ENCODE peak calls at places on chromosomes 2 and 18, in five cellular contexts. G is suprapubic skin, L is HepG2, F is transverse colon, R is prostate gland. V is an unnamed sample.

GRCh38 chr2:72178551-72178950 is 30.9 kb upstream of the CYP26B1 start:
- DNase-seq in F (no peak), G (no peak), R (no peak), L (no peak), V (no peak)

GRCh38 chr18:50836521-50836957 is 16.7 kb upstream of the MRO start:
- DNase-seq in L (no peak), R (no peak), F (no peak), G (no peak), V (no peak)

GRCh38 chr2:98006378-98006777 is 10.6 kb upstream of the TMEM131 start:
- DNase-seq in F (no peak), L (no peak), G (no peak), R (no peak), V (no peak)

GRCh38 chr2:28637648-28638047 is 114.0 kb upstream of the PPP1CB start:
- DNase-seq in L (no peak), G (no peak), F (no peak), R (no peak), V (no peak)

GRCh38 chr2:85712849-85713612 is 18.9 kb downstream of the GNLY start:
- DNase-seq in F (peak; percentile 54), G (no peak), L (no peak), R (peak; percentile 68), V (no peak)

GRCh38 chr2:4635289-4635688 is 931.9 kb downstream of the DCDC2C start:
- DNase-seq in G (no peak), L (no peak), F (no peak), R (no peak), V (no peak)

GRCh38 chr2:69054431-69054830 is 41.5 kb downstream of the ANTXR1 start:
- DNase-seq in F (no peak), R (no peak), G (no peak), L (no peak), V (no peak)

GRCh38 chr2:113877651-113878594 is 12.0 kb upstream of the ACTR3 start:
- DNase-seq in F (no peak), R (no peak), L (peak; percentile 76), G (no peak), V (no peak)

GRCh38 chr2:136248242-136248641 is 130.3 kb upstream of the CXCR4 start:
- DNase-seq in L (no peak), R (no peak), F (no peak), G (no peak), V (no peak)

GRCh38 chr18:69085933-69086332 is 288.1 kb downstream of the CCDC102B start:
- DNase-seq in G (no peak), F (no peak), R (no peak), L (no peak), V (no peak)

GRCh38 chr18:53567935-53568574 is 656.4 kb downstream of the MBD2 start:
- DNase-seq in G (no peak), L (peak; percentile 29), R (no peak), F (no peak), V (no peak)

GRCh38 chr2:28296243-28296642 is 96.4 kb upstream of the FOSL2 start:
- DNase-seq in G (no peak), F (no peak), R (no peak), L (no peak), V (no peak)

GRCh38 chr2:170361359-170361936 is 183.5 kb downstream of the MYO3B start:
- DNase-seq in R (peak; percentile 50), G (no peak), L (peak; percentile 48), F (peak; percentile 38), V (no peak)

GRCh38 chr18:79953921-79954651 is 2.6 kb upstream of the SLC66A2 start:
- DNase-seq in G (peak; percentile 63), R (no peak), L (no peak), F (peak; percentile 83), V (peak; percentile 44)

GRCh38 chr2:95297088-95297487 is at the start of gene KCNIP3:
- DNase-seq in R (peak; percentile 77), F (peak; percentile 35), G (no peak), L (no peak), V (peak; percentile 80)

GRCh38 chr2:20125616-20126015 is 74.2 kb upstream of the LAPTM4A start:
- DNase-seq in L (no peak), G (no peak), F (no peak), R (no peak), V (no peak)

GRCh38 chr2:164911832-164912231 is 43.5 kb downstream of the SLC38A11 start:
- DNase-seq in F (no peak), G (no peak), R (no peak), L (peak; percentile 75), V (no peak)

GRCh38 chr2:132632000-132632649 is 37.9 kb downstream of the LYPD1 start:
- DNase-seq in G (no peak), L (peak; percentile 67), R (no peak), F (peak; percentile 47), V (no peak)

GRCh38 chr18:80023173-80023572 is 11.1 kb upstream of the RBFA start:
- DNase-seq in L (no peak), R (no peak), G (no peak), F (no peak), V (no peak)

GRCh38 chr2:20781656-20782265 is 41.1 kb downstream of the LDAH start:
- DNase-seq in R (no peak), L (peak; percentile 51), F (no peak), G (no peak), V (no peak)

GRCh38 chr2:235521844-235522243 is 28.0 kb downstream of the AGAP1 start:
- DNase-seq in L (no peak), G (no peak), R (no peak), F (no peak), V (no peak)

GRCh38 chr2:52828112-52828511 is 939.5 kb upstream of the CHAC2 start:
- DNase-seq in R (no peak), L (no peak), G (no peak), F (no peak), V (no peak)

GRCh38 chr2:230865766-230866703 is 1.3 kb downstream of the ITM2C start:
- DNase-seq in R (peak; percentile 53), L (no peak), F (peak; percentile 91), G (no peak), V (peak; percentile 32)

GRCh38 chr2:144944506-144945230 is 424.7 kb upstream of the ZEB2 start:
- DNase-seq in F (no peak), R (no peak), G (no peak), L (no peak), V (no peak)

DNA sequence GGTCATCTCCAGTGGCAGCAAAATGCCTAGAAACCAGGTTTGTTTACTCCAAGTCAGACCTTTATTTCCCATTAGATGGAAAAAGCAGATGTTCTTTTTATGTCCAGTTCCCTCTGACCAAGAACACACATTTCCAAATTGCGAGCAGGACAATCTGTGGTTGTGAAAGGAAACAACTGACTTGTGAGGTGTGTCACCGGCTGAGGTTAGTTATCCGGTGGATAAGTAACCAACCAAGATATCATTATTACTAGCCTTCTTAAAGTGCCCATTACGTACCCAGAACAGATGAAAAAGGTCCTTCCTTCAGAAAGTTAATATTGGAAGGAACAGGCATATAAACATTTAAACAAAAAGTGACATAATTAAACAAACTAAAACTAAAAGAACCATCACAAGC is 112.9 kb downstream of the THADA start:
- DNase-seq in L (no peak), F (peak; percentile 29), G (no peak), R (no peak), V (no peak)
- TF ChIP-seq POLR2AphosphoS5 in L (no peak), F (peak; percentile 72), G (no peak), R (peak; percentile 29), V (no peak)

GRCh38 chr2:176085120-176085788 is 1.5 kb upstream of the EVX2 start:
- DNase-seq in R (no peak), G (no peak), L (no peak), F (no peak), V (no peak)
- H3K27me3 ChIP-seq in R (peaks cover 27% of the 10 kb centered on the region), G (peaks cover 100% of the 10 kb centered on the region), L (peaks cover 13% of the 10 kb centered on the region), F (peaks cover 100% of the 10 kb centered on the region), V (peaks cover 6% of the 10 kb centered on the region)

GRCh38 chr2:200454839-200455801 is 54.7 kb downstream of the KCTD18 start:
- DNase-seq in L (peak; percentile 15), R (no peak), G (no peak), F (no peak), V (no peak)
- TF ChIP-seq POLR2AphosphoS5 in L (no peak), R (no peak), G (no peak), F (no peak), V (no peak)

GRCh38 chr2:153479527-153479926 is 965 bp upstream of the RPRM start:
- DNase-seq in L (no peak), G (no peak), R (no peak), F (no peak), V (no peak)
- H3K27me3 ChIP-seq in L (peaks cover 6% of the 10 kb centered on the region), G (peaks cover 36% of the 10 kb centered on the region), R (no peaks in the 10 kb centered on the region), F (peaks cover 65% of the 10 kb centered on the region), V (no peaks in the 10 kb centered on the region)

V was measured in breast epithelium.